ENCODE peak calls at places on chromosomes 11 and 22, in nine cellular contexts. B is kidney tubule cell; H is substantia nigra; K is frontal cortex; M is COR-L47; Y is Calu3; W is stimulated activated CD4-positive, alpha-beta T cell treated with anti-CD3 and anti-CD28 coated beads, Interleukin-2, amount 100 ng/mL, for 4 hours; P is NCI-H146; V is ascending aorta. L is an unnamed sample.

GRCh38 chr11:36953986-36954385 is 355.9 kb upstream of the RAG2 start:
- DNase-seq in B (peak), P (no peak), W (no peak), Y (no peak), K (no peak), H (no peak), V (no peak), M (no peak), L (no peak)

GRCh38 chr11:76769645-76770586 is 13.2 kb upstream of the TSKU start:
- DNase-seq in B (peak), H (no peak), Y (peak), M (no peak), P (no peak), V (no peak), K (no peak), W (no peak), L (peak)

GRCh38 chr22:43736651-43737050 is 75.5 kb downstream of the EFCAB6 start:
- DNase-seq in K (no peak), P (no peak), W (no peak), B (no peak), M (no peak), H (no peak), V (no peak), Y (no peak), L (no peak)

GRCh38 chr11:131597875-131598274 is 227.5 kb downstream of the NTM start:
- DNase-seq in K (no peak), M (no peak), P (no peak), W (no peak), V (no peak), H (no peak), B (no peak), Y (no peak), L (no peak)

GRCh38 chr11:77188323-77188911 is 60.4 kb downstream of the MYO7A start:
- DNase-seq in Y (peak), K (peak), W (peak), P (peak), H (peak), B (peak), M (peak), V (no peak), L (peak)

GRCh38 chr11:34404280-34404679 is 34.5 kb upstream of the CAT start:
- DNase-seq in B (no peak), W (no peak), H (no peak), M (no peak), K (no peak), V (no peak), P (no peak), Y (no peak), L (no peak)

GRCh38 chr11:2287102-2287501 is 14.6 kb downstream of the C11orf21 start:
- DNase-seq in V (no peak), Y (no peak), H (no peak), K (no peak), M (no peak), B (no peak), P (no peak), W (no peak), L (no peak)

GRCh38 chr11:74282863-74283484 is 28.5 kb downstream of the P4HA3 start:
- DNase-seq in B (no peak), K (no peak), V (no peak), W (no peak), H (no peak), M (peak), P (peak), Y (no peak), L (no peak)

GRCh38 chr11:102007567-102008437 is 39.4 kb upstream of the CFAP300 start:
- DNase-seq in W (no peak), H (no peak), K (peak), M (peak), P (peak), V (no peak), B (peak), Y (peak), L (peak)

GRCh38 chr22:21923163-21923561 is 29.5 kb downstream of the PPM1F start:
- DNase-seq in V (no peak), M (no peak), P (no peak), Y (no peak), W (no peak), B (no peak), K (no peak), H (no peak), L (no peak)

GRCh38 chr22:19596680-19597398 is 72.6 kb upstream of the CLDN5 start:
- DNase-seq in K (no peak), P (peak), M (no peak), B (no peak), Y (no peak), V (no peak), W (no peak), H (no peak), L (no peak)

GRCh38 chr11:117876341-117877119 is at the start of gene FXYD6:
- DNase-seq in V (no peak), P (peak), M (peak), K (peak), B (no peak), H (no peak), W (no peak), Y (no peak), L (no peak)

GRCh38 chr11:119155733-119156492 is 7.1 kb downstream of the ABCG4 start:
- DNase-seq in H (no peak), M (no peak), K (no peak), P (peak), V (no peak), B (no peak), Y (peak), W (no peak), L (peak)

GRCh38 chr22:27424319-27424718 is 377.2 kb downstream of the MN1 start:
- DNase-seq in W (no peak), K (no peak), M (no peak), Y (no peak), V (no peak), B (no peak), H (no peak), P (no peak), L (peak)

GRCh38 chr11:46272816-46273427 is 4.5 kb upstream of the CREB3L1 start:
- DNase-seq in Y (no peak), B (peak), H (no peak), P (no peak), K (no peak), V (no peak), M (no peak), W (no peak), L (peak)

GRCh38 chr11:116901211-116901610 is 63.8 kb upstream of the APOA1 start:
- DNase-seq in V (no peak), Y (no peak), K (no peak), H (no peak), M (no peak), B (no peak), P (no peak), W (no peak), L (no peak)

GRCh38 chr22:49972163-49973017 is 11.8 kb downstream of the PIM3 start:
- DNase-seq in W (no peak), Y (no peak), B (no peak), M (no peak), V (no peak), H (no peak), P (no peak), K (no peak), L (no peak)

GRCh38 chr22:38572065-38572464 is 2.1 kb upstream of the DMC1 start:
- DNase-seq in M (peak), W (peak), P (peak), B (peak), H (no peak), Y (peak), V (no peak), K (peak), L (peak)

GRCh38 chr22:27801616-27802388 is at the start of gene MN1:
- DNase-seq in V (no peak), B (peak), H (peak), M (no peak), W (peak), Y (peak), P (no peak), K (peak), L (peak)

GRCh38 chr11:362642-363442 is 6.5 kb upstream of the B4GALNT4 start:
- DNase-seq in M (no peak), V (no peak), W (no peak), K (no peak), Y (no peak), B (no peak), H (no peak), P (no peak), L (no peak)

GRCh38 chr11:75103380-75104026 is 6.8 kb upstream of the OR2AT4 start:
- DNase-seq in K (no peak), W (no peak), H (no peak), P (no peak), Y (no peak), B (peak), M (no peak), V (no peak), L (peak)

GRCh38 chr11:6812391-6813005 is 13.0 kb upstream of the OR6A2 start:
- DNase-seq in H (no peak), W (peak), P (peak), B (peak), K (peak), M (peak), Y (peak), V (no peak), L (peak)

GRCh38 chr22:28983788-28984441 is 77.7 kb downstream of the C22orf31 start:
- DNase-seq in Y (no peak), V (no peak), H (no peak), W (no peak), M (no peak), P (no peak), K (no peak), B (peak), L (no peak)

GRCh38 chr11:129950319-129951034 is 52.2 kb downstream of the PRDM10 start:
- DNase-seq in W (no peak), H (no peak), P (no peak), V (peak), M (no peak), K (no peak), Y (no peak), B (no peak), L (peak)

GRCh38 chr11:63985812-63986155 is 454 bp upstream of the OTUB1 start:
- DNase-seq in P (peak), M (no peak), V (no peak), B (no peak), W (peak), K (no peak), Y (peak), H (peak), L (no peak)

GRCh38 chr11:27354359-27354965 is 8.6 kb downstream of the CCDC34 start:
- DNase-seq in V (no peak), M (no peak), K (no peak), W (no peak), P (no peak), Y (no peak), B (no peak), H (no peak), L (no peak)

GRCh38 chr11:111021131-111021530 is 224.4 kb upstream of the POU2AF2 start:
- DNase-seq in P (no peak), W (no peak), M (no peak), B (no peak), H (no peak), Y (no peak), V (no peak), K (no peak), L (no peak)

GRCh38 chr11:102172127-102172848 is 62.0 kb downstream of the YAP1 start:
- DNase-seq in M (no peak), H (no peak), K (no peak), P (no peak), B (no peak), W (no peak), V (no peak), Y (peak), L (peak)

GRCh38 chr22:47040486-47041145 is 278.2 kb downstream of the TBC1D22A start:
- DNase-seq in H (no peak), P (no peak), Y (no peak), V (no peak), M (no peak), K (no peak), W (no peak), B (no peak), L (no peak)

L was measured in fibroblast of villous mesenchyme.